ENCODE peak calls at places on chromosomes 5 and 9, in eight cellular contexts. H is upper lobe of right lung; T is CD8-positive, alpha-beta T cell; L is GM23338; K is lung; S is BJ; A is brain microvascular endothelial cell; U is CD8-positive, alpha-beta memory T cell. W is an unnamed sample. For H3K36me3, the result is how much of the 10 kb centered on the place peaks cover.

GRCh38 chr5:155250601-155251000 is 237.0 kb downstream of the KIF4B start:
- DNase-seq in K (no peak), L (no peak), U (no peak), S (no peak), H (no peak), T (no peak), A (no peak), W (no peak)

GRCh38 chr9:35604578-35605335 is at the start of gene TESK1:
- DNase-seq in T (peak), U (peak), S (no peak), H (peak), A (peak), L (peak), K (peak), W (peak)

GRCh38 chr9:98768344-98768743 is 28.0 kb downstream of the ANKS6 start:
- DNase-seq in S (no peak), U (no peak), H (no peak), T (no peak), L (no peak), K (no peak), A (no peak), W (no peak)

GRCh38 chr5:96584712-96585111 is 77.5 kb upstream of the CAST start:
- DNase-seq in A (no peak), T (no peak), L (no peak), U (no peak), S (no peak), H (no peak), K (peak), W (no peak)

GRCh38 chr5:38692346-38692745 is 135.9 kb upstream of the LIFR start:
- DNase-seq in L (no peak), S (no peak), H (no peak), K (no peak), A (no peak), T (no peak), U (no peak), W (no peak)

GRCh38 chr5:137741718-137742117 is 5.8 kb upstream of the KLHL3 start:
- DNase-seq in S (no peak), L (peak), U (no peak), T (no peak), A (no peak), H (no peak), K (no peak), W (no peak)

GRCh38 chr5:76695336-76695735 is 20.6 kb upstream of the F2R start:
- DNase-seq in K (no peak), S (no peak), T (no peak), H (no peak), U (no peak), A (no peak), L (no peak), W (no peak)

GRCh38 chr5:37955748-37956147 is 115.9 kb upstream of the GDNF start:
- DNase-seq in T (no peak), S (no peak), L (no peak), U (no peak), H (no peak), A (no peak), K (no peak), W (no peak)

GRCh38 chr9:78973906-78974305 is 597.9 kb upstream of the TLE4 start:
- DNase-seq in U (no peak), T (no peak), L (peak), K (no peak), S (peak), A (peak), H (no peak), W (no peak)

GRCh38 chr5:145887976-145888574 is 15.3 kb upstream of the GRXCR2 start:
- DNase-seq in H (no peak), L (peak), K (peak), S (no peak), A (peak), T (no peak), U (no peak), W (no peak)

GRCh38 chr9:121201045-121201737 is 478 bp downstream of the RAB14 start:
- DNase-seq in A (no peak), T (peak), H (peak), L (peak), K (peak), U (peak), S (no peak), W (peak)

GRCh38 chr9:12759767-12760166 is 15.1 kb upstream of the LURAP1L start:
- DNase-seq in U (no peak), L (no peak), T (no peak), A (peak), S (no peak), H (no peak), K (no peak), W (no peak)

GRCh38 chr5:104353371-104353770 is 790.8 kb upstream of the NUDT12 start:
- DNase-seq in K (no peak), S (no peak), T (no peak), L (no peak), H (no peak), A (no peak), U (no peak), W (no peak)

GRCh38 chr5:93415819-93416218 is 165.2 kb downstream of the NR2F1-AS1 start:
- DNase-seq in K (no peak), A (no peak), H (no peak), L (no peak), U (no peak), T (no peak), S (no peak), W (no peak)

GRCh38 chr5:176578391-176578808 is 29.3 kb downstream of the CDHR2 start:
- DNase-seq in U (peak), A (no peak), K (peak), T (peak), H (peak), L (peak), S (no peak), W (peak)

GRCh38 chr5:160432815-160433214 is 11.2 kb downstream of the PTTG1 start:
- DNase-seq in U (no peak), S (no peak), K (no peak), L (no peak), A (no peak), T (no peak), H (no peak), W (no peak)

GRCh38 chr5:153358315-153358976 is 132.0 kb upstream of the GRIA1 start:
- DNase-seq in U (no peak), S (no peak), T (no peak), K (no peak), H (no peak), L (no peak), A (no peak), W (no peak)

GRCh38 chr5:141605523-141606277 is 13.1 kb downstream of the DIAPH1 start:
- DNase-seq in H (no peak), A (peak), K (peak), L (peak), T (peak), S (no peak), U (peak), W (peak)

GRCh38 chr5:139488269-139488668 is 5.7 kb upstream of the STING1 start:
- DNase-seq in A (no peak), K (no peak), H (no peak), U (no peak), S (no peak), T (no peak), L (no peak), W (no peak)

GRCh38 chr5:10057356-10057755 is 192.3 kb downstream of the ATPSCKMT start:
- DNase-seq in K (no peak), T (no peak), H (no peak), U (no peak), S (no peak), L (no peak), A (no peak), W (no peak)

GRCh38 chr5:140151719-140152609 is 23.0 kb upstream of the CYSTM1 start:
- DNase-seq in S (no peak), K (no peak), U (no peak), T (no peak), A (no peak), L (no peak), H (no peak), W (no peak)

GRCh38 chr9:123383512-123384170 is 27.6 kb downstream of the CRB2 start:
- DNase-seq in H (no peak), S (no peak), L (no peak), T (no peak), K (no peak), A (no peak), U (no peak), W (no peak)

GRCh38 chr5:149885512-149885911 is 59.1 kb downstream of the PDE6A start:
- DNase-seq in H (no peak), S (no peak), A (no peak), T (no peak), L (no peak), K (no peak), U (no peak), W (no peak)
- H3K36me3 ChIP-seq in H (under half), S (under half), A (under half), T (under half), L (under half), K (under half), U (under half), W (under half)

DNA sequence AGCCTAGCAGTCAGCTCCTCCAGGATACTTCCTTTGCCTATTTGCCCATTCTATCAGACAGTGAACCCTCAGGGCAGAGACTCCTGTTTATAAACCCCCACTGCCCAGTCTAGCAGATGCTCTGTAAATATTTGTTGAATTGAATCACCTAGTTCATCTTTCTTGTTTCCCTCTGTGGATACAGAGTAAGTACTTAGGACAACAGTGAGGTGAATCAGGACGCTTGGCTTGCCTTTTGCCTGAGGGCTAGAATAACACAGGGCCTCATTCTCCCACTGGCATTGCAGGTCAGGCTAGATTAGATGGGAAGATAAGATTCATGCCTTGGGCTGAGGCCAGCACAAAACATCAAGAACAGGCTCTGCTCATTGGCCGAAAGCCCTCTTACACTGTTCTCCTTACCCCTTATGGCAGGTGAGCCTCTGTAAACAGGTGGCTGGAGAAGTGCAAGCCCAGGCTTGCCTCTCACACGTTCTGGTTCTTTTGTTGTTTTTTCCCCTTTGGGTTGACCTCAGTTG is 22.2 kb downstream of the TNFSF8 start:
- DNase-seq in U (no peak), L (no peak), K (no peak), A (no peak), S (peak), H (no peak), T (no peak), W (no peak)
- H3K36me3 ChIP-seq in U (under half), L (under half), K (under half), A (under half), S (under half), H (under half), T (under half), W (under half)

GRCh38 chr9:110886832-110887231 is 151.4 kb downstream of the LPAR1 start:
- DNase-seq in T (no peak), A (no peak), L (no peak), K (no peak), S (no peak), U (no peak), H (no peak), W (no peak)
- H3K36me3 ChIP-seq in T (under half), A (under half), L (under half), K (under half), S (under half), U (under half), H (under half), W (under half)

GRCh38 chr5:1660037-1660400 is 136.3 kb upstream of the LPCAT1 start:
- DNase-seq in T (no peak), S (no peak), U (no peak), K (peak), A (no peak), H (peak), L (no peak), W (no peak)
- H3K36me3 ChIP-seq in T (under half), S (under half), U (under half), K (under half), A (under half), H (under half), L (under half), W (under half)

DNA sequence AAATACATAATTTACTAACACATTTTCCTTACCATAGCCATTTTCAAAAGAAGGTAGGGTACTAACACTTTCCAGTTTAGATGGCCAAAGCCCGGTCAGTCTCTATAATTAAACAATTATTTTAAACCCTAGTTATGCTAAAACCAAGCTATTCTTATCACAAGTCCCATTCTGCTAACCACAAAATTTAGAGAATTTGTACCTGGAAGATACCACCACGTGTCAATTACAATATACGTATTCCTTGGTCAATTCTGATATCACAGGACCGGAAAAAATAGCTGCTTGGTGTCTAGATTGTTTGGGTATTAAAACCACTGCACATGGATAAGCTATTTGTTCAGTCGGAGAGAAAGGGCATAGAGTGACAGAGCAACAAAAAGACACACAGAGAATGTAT is 18.9 kb upstream of the SKP1 start:
- DNase-seq in A (no peak), H (no peak), T (no peak), L (no peak), K (no peak), S (no peak), U (no peak), W (no peak)
- H3K36me3 ChIP-seq in A (under half), H (half or more), T (under half), L (under half), K (under half), S (under half), U (under half), W (under half)

GRCh38 chr9:4328723-4329122 is 28.9 kb upstream of the GLIS3 start:
- DNase-seq in U (no peak), S (no peak), T (no peak), H (no peak), L (no peak), A (no peak), K (no peak), W (no peak)

GRCh38 chr9:4324513-4324912 is 24.6 kb upstream of the GLIS3 start:
- DNase-seq in A (peak), U (no peak), T (no peak), H (no peak), L (no peak), S (no peak), K (no peak), W (no peak)

GRCh38 chr9:4327504-4328191 is 27.8 kb upstream of the GLIS3 start:
- DNase-seq in H (no peak), L (peak), K (no peak), U (no peak), A (no peak), T (no peak), S (no peak), W (no peak)

GRCh38 chr9:4321554-4321953 is 21.7 kb upstream of the GLIS3 start:
- DNase-seq in A (no peak), K (no peak), T (no peak), H (no peak), L (no peak), S (no peak), U (no peak), W (no peak)

DNA sequence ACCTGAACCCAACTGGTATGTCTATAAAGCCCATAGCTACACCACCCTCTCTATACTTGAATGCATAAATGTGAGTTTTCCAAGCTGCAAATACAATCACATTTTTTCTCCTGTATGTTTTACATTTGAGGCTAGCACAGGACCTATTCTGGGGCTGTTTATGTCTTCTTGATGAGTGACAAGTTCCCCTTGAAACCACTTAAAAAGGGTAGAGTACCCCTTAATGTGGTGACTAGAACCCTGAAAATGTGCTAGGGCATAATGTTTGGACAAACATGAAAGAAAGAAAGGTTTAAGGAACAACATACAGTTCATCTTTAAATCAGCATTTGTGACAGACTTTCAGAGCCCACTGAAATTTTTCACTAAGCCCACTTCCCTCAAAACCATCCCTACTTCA is 25.2 kb upstream of the GLIS3 start:
- DNase-seq in A (no peak), T (no peak), L (no peak), K (no peak), S (no peak), U (no peak), H (no peak), W (no peak)
- H3K36me3 ChIP-seq in A (under half), T (under half), L (under half), K (under half), S (under half), U (under half), H (under half), W (under half)

GRCh38 chr9:22343218-22343611 is 103.4 kb upstream of the DMRTA1 start:
- DNase-seq in T (no peak), L (no peak), A (no peak), S (no peak), K (no peak), U (no peak), H (no peak), W (no peak)
- H3K36me3 ChIP-seq in T (under half), L (under half), A (under half), S (under half), K (under half), U (under half), H (under half), W (under half)

GRCh38 chr5:62689599-62690368 is 111.2 kb downstream of the LRRC70 start:
- DNase-seq in T (no peak), L (no peak), S (no peak), H (no peak), A (no peak), U (no peak), K (no peak), W (no peak)

GRCh38 chr5:62692946-62693713 is 114.5 kb downstream of the LRRC70 start:
- DNase-seq in L (no peak), H (no peak), U (no peak), S (no peak), K (no peak), A (no peak), T (no peak), W (no peak)

GRCh38 chr5:62691946-62692345 is 113.3 kb downstream of the LRRC70 start:
- DNase-seq in T (no peak), H (no peak), S (no peak), U (no peak), K (no peak), A (no peak), L (no peak), W (no peak)

GRCh38 chr5:62686692-62687091 is 108.1 kb downstream of the LRRC70 start:
- DNase-seq in A (no peak), L (no peak), H (no peak), T (no peak), K (no peak), S (no peak), U (no peak), W (no peak)

DNA sequence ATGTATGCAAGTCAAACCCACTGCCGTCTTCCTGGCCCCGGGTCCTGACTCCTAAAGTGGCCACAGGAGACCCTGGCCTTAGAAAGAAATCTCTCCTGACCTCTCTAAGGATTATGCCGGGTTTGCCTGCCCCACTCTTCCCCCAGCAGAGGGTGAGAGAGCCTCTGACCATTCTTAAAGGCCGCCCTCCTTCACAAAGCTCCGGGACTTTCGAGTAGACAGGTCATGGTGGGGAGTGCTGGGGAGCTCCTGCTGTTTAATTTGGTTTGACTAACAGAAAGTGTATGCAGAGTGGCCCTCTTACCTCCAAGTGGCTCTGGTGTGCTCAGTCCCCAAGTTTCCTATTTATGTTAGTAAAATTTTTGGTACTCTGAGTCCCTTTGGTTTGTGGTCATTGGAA is 111.8 kb downstream of the LRRC70 start:
- DNase-seq in A (no peak), H (no peak), K (no peak), L (peak), U (no peak), S (no peak), T (no peak), W (no peak)
- H3K36me3 ChIP-seq in A (under half), H (under half), K (under half), L (under half), U (under half), S (under half), T (under half), W (under half)

DNA sequence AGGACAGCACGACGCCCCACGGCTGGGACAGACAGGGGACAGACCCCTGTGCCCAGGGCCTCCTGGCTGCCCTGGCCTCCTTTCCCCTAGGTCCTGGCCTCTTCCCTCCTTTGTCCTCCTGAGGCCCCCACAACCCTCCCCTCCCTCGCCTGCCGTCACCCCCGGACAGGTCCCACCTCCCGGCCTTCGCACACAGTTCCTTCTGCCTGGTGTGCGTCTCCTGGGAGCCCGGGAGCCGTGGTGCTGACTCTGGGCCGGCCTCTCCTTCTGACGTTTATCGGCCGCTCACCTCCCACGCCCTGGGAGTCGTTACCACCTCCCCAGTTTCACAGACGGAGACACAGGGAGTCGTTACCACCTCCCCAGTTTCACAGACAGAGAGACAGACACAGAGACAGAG is 25.1 kb upstream of the NOTCH1 start:
- DNase-seq in U (no peak), K (no peak), A (no peak), T (no peak), L (no peak), H (no peak), S (no peak), W (no peak)
- H3K36me3 ChIP-seq in U (under half), K (under half), A (under half), T (under half), L (under half), H (under half), S (under half), W (under half)